ENCODE peak calls at places on chromosomes 11 and 22, in six cellular contexts. G is Right ventricle myocardium superior, D is tibial nerve, W is mesendoderm, C is RPMI8226, M is GM12891. I is an unnamed sample.
A peak's percentile ranks its signal among the peaks of the same experiment; 100 is the strongest.

GRCh38 chr11:61893981-61894380 is 2.6 kb upstream of the FADS3 start:
- DNase-seq in G (no peak), D (no peak), W (no peak), C (peak; percentile 91), M (no peak), I (no peak)

GRCh38 chr11:59668950-59669610 is at the start of gene PATL1:
- DNase-seq in G (peak; percentile 100), D (peak; percentile 98), W (peak; percentile 98), C (peak; percentile 97), M (peak; percentile 95), I (peak; percentile 99)

GRCh38 chr11:114082767-114083181 is 23.3 kb downstream of the ZBTB16 start:
- DNase-seq in G (peak; percentile 70), D (no peak), W (no peak), C (no peak), M (no peak), I (no peak)

GRCh38 chr11:88310246-88310645 is 27.3 kb downstream of the CTSC start:
- DNase-seq in G (no peak), D (no peak), W (no peak), C (no peak), M (no peak), I (no peak)

GRCh38 chr11:17179972-17180371 is 27.8 kb downstream of the PIK3C2A start:
- DNase-seq in G (no peak), D (no peak), W (no peak), C (no peak), M (no peak), I (no peak)

GRCh38 chr11:96050435-96051182 is 126.7 kb upstream of the MTMR2 start:
- DNase-seq in G (no peak), D (no peak), W (peak; percentile 72), C (no peak), M (no peak), I (no peak)

GRCh38 chr11:29243616-29244015 is 773.2 kb downstream of the KCNA4 start:
- DNase-seq in G (no peak), D (no peak), W (no peak), C (no peak), M (no peak), I (no peak)

GRCh38 chr11:126816655-126817054 is 183.9 kb downstream of the KIRREL3 start:
- DNase-seq in G (no peak), D (no peak), W (peak; percentile 32), C (no peak), M (no peak), I (no peak)

GRCh38 chr22:42717197-42717967 is 3.3 kb downstream of the A4GALT start:
- DNase-seq in G (no peak), D (no peak), W (peak; percentile 91), C (peak; percentile 30), M (no peak), I (no peak)

GRCh38 chr11:9459573-9460321 is 1.1 kb upstream of the ZNF143 start:
- DNase-seq in G (peak; percentile 67), D (peak; percentile 35), W (peak; percentile 64), C (peak; percentile 20), M (no peak), I (peak; percentile 22)

I was measured in GM13977.